ENCODE peak calls at places on chromosomes 11 and 22, in five cellular contexts. Y is transverse colon, F is breast epithelium, C is uterus, M is GM12891. V is an unnamed sample.

GRCh38 chr11:45144126-45145082 is 2.0 kb upstream of the PRDM11 start:
- DNase-seq in Y (no peak), F (no peak), C (no peak), M (no peak), V (no peak)

GRCh38 chr11:120067361-120068113 is 70.4 kb downstream of the TRIM29 start:
- DNase-seq in Y (no peak), F (no peak), C (no peak), M (no peak), V (no peak)

GRCh38 chr11:69310934-69311766 is 17.2 kb downstream of the MYEOV start:
- DNase-seq in Y (no peak), F (no peak), C (no peak), M (no peak), V (no peak)

GRCh38 chr22:17121235-17122195 is at the start of gene TMEM121B:
- DNase-seq in Y (peak), F (peak), C (no peak), M (peak), V (no peak)

GRCh38 chr11:1163911-1164735 is 6.4 kb downstream of the MUC5AC start:
- DNase-seq in Y (peak), F (peak), C (no peak), M (no peak), V (no peak)

GRCh38 chr22:27820896-27821866 is 19.6 kb upstream of the MN1 start:
- DNase-seq in Y (no peak), F (no peak), C (no peak), M (no peak), V (no peak)

GRCh38 chr22:23401111-23401909 is 178.8 kb downstream of the IGLL1 start:
- DNase-seq in Y (no peak), F (peak), C (no peak), M (no peak), V (no peak)

GRCh38 chr11:125903753-125904659 is at the start of gene DDX25:
- DNase-seq in Y (no peak), F (no peak), C (no peak), M (no peak), V (no peak)

GRCh38 chr11:130599073-130599654 is 150.7 kb downstream of the ADAMTS15 start:
- DNase-seq in Y (peak), F (no peak), C (peak), M (no peak), V (no peak)

GRCh38 chr22:24516301-24516737 is 21.2 kb downstream of the UPB1 start:
- DNase-seq in Y (no peak), F (no peak), C (no peak), M (no peak), V (peak)

GRCh38 chr22:46139895-46140350 is 10.4 kb upstream of the PPARA start:
- DNase-seq in Y (no peak), F (no peak), C (no peak), M (no peak), V (no peak)

GRCh38 chr22:36162127-36163034 is 1.8 kb upstream of the APOL3 start:
- DNase-seq in Y (no peak), F (no peak), C (no peak), M (no peak), V (no peak)

GRCh38 chr22:42747701-42748513 is 27.2 kb upstream of the A4GALT start:
- DNase-seq in Y (no peak), F (no peak), C (no peak), M (no peak), V (no peak)

GRCh38 chr11:47392546-47393162 is 14.3 kb upstream of the SPI1 start:
- DNase-seq in Y (no peak), F (no peak), C (no peak), M (no peak), V (no peak)

GRCh38 chr11:131063638-131064037 is 147.4 kb upstream of the SNX19 start:
- DNase-seq in Y (no peak), F (no peak), C (no peak), M (no peak), V (no peak)

GRCh38 chr11:45252134-45252856 is 33.8 kb downstream of the SYT13 start:
- DNase-seq in Y (peak), F (no peak), C (no peak), M (peak), V (peak)

GRCh38 chr11:72736452-72737069 is 15.6 kb downstream of the ARAP1 start:
- DNase-seq in Y (no peak), F (no peak), C (no peak), M (no peak), V (peak)

GRCh38 chr22:37240941-37241320 is 3.1 kb downstream of the RAC2 start:
- DNase-seq in Y (no peak), F (no peak), C (no peak), M (no peak), V (no peak)

GRCh38 chr11:14644396-14645246 is 1.0 kb downstream of the PDE3B start:
- DNase-seq in Y (peak), F (no peak), C (no peak), M (peak), V (peak)

GRCh38 chr22:25091449-25091848 is 108.2 kb upstream of the CRYBB3 start:
- DNase-seq in Y (no peak), F (no peak), C (no peak), M (no peak), V (no peak)

GRCh38 chr11:44456544-44457270 is 108.8 kb upstream of the CD82 start:
- DNase-seq in Y (no peak), F (no peak), C (no peak), M (no peak), V (no peak)

GRCh38 chr11:22221143-22221542 is 28.3 kb downstream of the ANO5 start:
- DNase-seq in Y (no peak), F (no peak), C (no peak), M (no peak), V (no peak)

GRCh38 chr22:38788846-38789245 is 5.1 kb downstream of the DNAL4 start:
- DNase-seq in Y (no peak), F (no peak), C (no peak), M (no peak), V (no peak)

GRCh38 chr11:46860218-46860617 is 14.1 kb upstream of the CKAP5 start:
- DNase-seq in Y (no peak), F (no peak), C (no peak), M (no peak), V (no peak)

GRCh38 chr11:109898592-109898991 is 194.6 kb upstream of the ZC3H12C start:
- DNase-seq in Y (no peak), F (no peak), C (no peak), M (no peak), V (no peak)

GRCh38 chr11:44205358-44205757 is 104.6 kb downstream of the ALX4 start:
- DNase-seq in Y (no peak), F (no peak), C (no peak), M (no peak), V (no peak)

GRCh38 chr22:29032014-29032475 is 29.6 kb downstream of the C22orf31 start:
- DNase-seq in Y (no peak), F (no peak), C (no peak), M (no peak), V (no peak)

GRCh38 chr11:44371706-44372105 is 61.8 kb upstream of the ALX4 start:
- DNase-seq in Y (no peak), F (no peak), C (no peak), M (no peak), V (no peak)

GRCh38 chr11:86183694-86184093 is 60.9 kb upstream of the EED start:
- DNase-seq in Y (no peak), F (no peak), C (no peak), M (no peak), V (peak)

GRCh38 chr22:22215659-22216449 is 28.7 kb upstream of the VPREB1 start:
- DNase-seq in Y (no peak), F (no peak), C (no peak), M (no peak), V (no peak)

GRCh38 chr11:96242971-96243647 is 99.9 kb downstream of the MAML2 start:
- DNase-seq in Y (peak), F (peak), C (peak), M (peak), V (peak)
- TF ChIP-seq POLR2A in Y (peak), F (peak), C (peak), M (no peak), V (peak)

GRCh38 chr11:59560702-59561469 is 49.5 kb downstream of the OR4D9 start:
- DNase-seq in Y (peak), F (peak), C (peak), M (peak), V (peak)
- TF ChIP-seq POLR2A in Y (peak), F (no peak), C (no peak), M (peak), V (peak)

GRCh38 chr11:65095974-65096806 is at the start of gene VPS51:
- DNase-seq in Y (peak), F (peak), C (peak), M (peak), V (peak)
- TF ChIP-seq POLR2A in Y (peak), F (no peak), C (peak), M (peak), V (peak)

GRCh38 chr11:3166268-3167142 is 1.4 kb upstream of the OSBPL5 start:
- DNase-seq in Y (peak), F (no peak), C (no peak), M (peak), V (no peak)

GRCh38 chr11:3165152-3165705 is at the start of gene OSBPL5:
- DNase-seq in Y (peak), F (peak), C (peak), M (peak), V (peak)

GRCh38 chr11:3165916-3166267 is 782 bp upstream of the OSBPL5 start:
- DNase-seq in Y (peak), F (no peak), C (peak), M (no peak), V (no peak)

GRCh38 chr11:3169235-3169951 is 4.3 kb upstream of the OSBPL5 start:
- DNase-seq in Y (peak), F (no peak), C (no peak), M (peak), V (peak)

DNA sequence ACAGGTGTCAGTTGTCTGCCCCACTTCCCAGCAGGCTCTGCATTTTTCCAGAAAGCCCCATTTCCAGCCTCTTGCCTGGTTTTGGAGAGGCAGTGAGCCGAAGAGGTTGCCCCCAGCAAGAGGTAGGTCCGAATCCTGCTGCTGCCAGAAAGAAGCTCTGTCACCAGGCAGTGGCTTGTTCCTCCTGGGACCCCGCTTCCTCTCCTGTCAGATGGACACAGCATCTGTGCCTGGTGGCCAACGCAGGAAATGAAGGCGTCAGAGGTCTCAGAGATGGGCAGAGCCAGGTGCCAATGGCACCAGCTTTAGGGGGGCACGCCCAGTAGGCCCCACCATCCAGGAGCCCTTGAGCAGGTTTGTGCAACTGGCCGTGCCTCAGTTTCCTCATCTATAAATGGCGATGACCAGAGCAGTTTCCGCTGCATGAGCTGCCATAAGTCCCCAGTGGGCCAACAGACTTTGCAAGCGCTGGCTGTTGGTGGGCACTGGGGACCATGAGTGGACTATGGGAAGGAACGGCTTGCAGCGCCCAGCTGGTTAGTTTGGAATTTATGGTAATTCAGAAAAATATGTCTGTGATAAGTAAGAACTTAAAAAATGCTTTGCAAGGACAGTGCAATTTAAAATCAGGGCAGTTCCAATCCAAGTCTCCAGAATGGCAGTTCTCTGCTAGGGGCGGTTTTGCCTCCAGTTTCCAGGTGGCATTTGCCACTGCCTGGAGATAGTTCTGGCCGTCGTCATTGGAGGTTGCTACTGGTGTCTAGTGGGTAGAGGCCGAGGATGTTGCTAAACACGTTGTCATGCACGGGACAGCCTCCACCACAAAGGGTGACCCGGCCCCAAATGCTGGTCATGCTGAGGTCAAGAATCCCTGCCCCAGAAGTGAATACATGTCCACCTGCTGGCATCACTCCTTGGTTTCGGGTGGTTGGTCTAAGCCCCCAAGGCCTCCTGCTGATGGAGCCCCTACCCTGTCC is 2.3 kb upstream of the OSBPL5 start:
- DNase-seq in Y (peak), F (no peak), C (no peak), M (peak), V (no peak)
- TF ChIP-seq POLR2A in Y (no peak), F (no peak), C (no peak), M (no peak), V (no peak)

DNA sequence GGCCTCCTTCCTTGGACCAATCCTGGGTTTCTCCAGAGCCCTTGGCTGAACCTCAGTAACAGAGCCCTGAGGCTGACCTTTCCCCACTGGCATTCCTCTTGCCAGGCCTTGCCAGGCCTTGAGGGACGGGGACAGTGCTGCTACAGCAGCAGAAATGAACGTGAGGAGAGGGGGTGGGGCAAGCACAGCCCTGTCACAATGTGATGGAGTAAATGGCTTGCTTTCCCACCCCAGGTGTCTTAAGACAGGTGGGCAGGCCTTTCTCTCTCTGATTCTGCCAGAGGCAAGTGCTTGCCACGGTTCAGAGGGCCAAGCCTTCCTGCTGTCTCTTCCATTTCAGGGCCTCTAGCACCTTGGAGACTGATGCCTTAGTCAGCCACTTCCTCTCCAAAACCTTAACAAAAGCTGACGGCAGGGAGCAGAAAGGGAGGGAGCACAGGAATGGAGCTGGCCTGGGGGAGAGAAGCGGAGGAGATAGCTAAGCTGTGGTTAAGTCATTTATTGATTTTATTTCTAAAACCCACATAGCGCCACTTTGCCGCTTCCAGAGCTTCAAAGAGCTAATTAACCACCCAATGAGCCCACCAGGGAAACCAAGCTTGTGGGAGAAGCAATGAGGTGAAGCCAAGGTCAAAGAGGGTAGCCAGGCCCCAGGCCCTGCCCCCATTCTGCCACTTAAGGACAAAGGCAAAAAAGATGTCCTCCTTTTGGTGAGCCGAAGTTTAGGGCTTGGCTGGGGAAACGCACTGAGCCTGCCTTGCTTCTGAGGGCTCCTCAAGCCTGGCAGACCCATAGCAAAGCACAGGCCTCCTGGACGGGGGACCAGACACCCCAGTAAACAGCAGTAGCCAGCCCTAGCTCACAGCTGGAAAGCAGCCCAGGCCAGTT is 3.4 kb upstream of the PYGM start:
- DNase-seq in Y (no peak), F (peak), C (no peak), M (peak), V (no peak)
- TF ChIP-seq POLR2A in Y (no peak), F (no peak), C (no peak), M (peak), V (no peak)